ENCODE peak calls at places on chromosomes 6 and 20, in seven cellular contexts. T is sciatic nerve, Q is posterior cingulate gyrus, W is heart left ventricle, E is EL, D is fibroblast of the aortic adventitia, F is Caki2. G is an unnamed sample.

GRCh38 chr6:107179004-107179403 is 63.7 kb upstream of the BEND3 start:
- DNase-seq in T (no peak), Q (no peak), W (no peak), E (peak), D (peak), F (no peak), G (peak)

GRCh38 chr20:15446373-15446772 is 1109.0 kb upstream of the FLRT3 start:
- DNase-seq in T (no peak), Q (no peak), W (peak), E (no peak), D (no peak), F (no peak), G (no peak)

GRCh38 chr6:12909828-12910227 is 193.3 kb downstream of the PHACTR1 start:
- DNase-seq in T (no peak), Q (no peak), W (no peak), E (no peak), D (no peak), F (no peak), G (no peak)

GRCh38 chr6:77092971-77093370 is 370.3 kb downstream of the HTR1B start:
- DNase-seq in T (no peak), Q (no peak), W (no peak), E (peak), D (peak), F (no peak), G (no peak)

GRCh38 chr20:35353646-35354045 is 58.1 kb downstream of the UQCC1 start:
- DNase-seq in T (no peak), Q (no peak), W (no peak), E (no peak), D (no peak), F (no peak), G (no peak)

GRCh38 chr6:89956182-89956581 is 61.9 kb downstream of the GJA10 start:
- DNase-seq in T (no peak), Q (no peak), W (no peak), E (no peak), D (no peak), F (no peak), G (no peak)

GRCh38 chr6:123276439-123277045 is 280.5 kb downstream of the CLVS2 start:
- DNase-seq in T (no peak), Q (no peak), W (no peak), E (no peak), D (no peak), F (no peak), G (no peak)

GRCh38 chr6:113315879-113316278 is 541.3 kb upstream of the MARCKS start:
- DNase-seq in T (no peak), Q (no peak), W (no peak), E (no peak), D (peak), F (no peak), G (no peak)

GRCh38 chr6:21856096-21856825 is 262.7 kb downstream of the SOX4 start:
- DNase-seq in T (no peak), Q (no peak), W (no peak), E (peak), D (peak), F (no peak), G (no peak)

GRCh38 chr6:79586548-79586947 is 44.6 kb upstream of the SH3BGRL2 start:
- DNase-seq in T (no peak), Q (no peak), W (no peak), E (peak), D (peak), F (no peak), G (no peak)

GRCh38 chr20:1844723-1845523 is 50.3 kb upstream of the SIRPA start:
- DNase-seq in T (peak), Q (no peak), W (peak), E (peak), D (peak), F (no peak), G (no peak)

GRCh38 chr6:3330199-3330598 is 71.5 kb downstream of the PSMG4 start:
- DNase-seq in T (no peak), Q (no peak), W (no peak), E (no peak), D (no peak), F (no peak), G (peak)

GRCh38 chr6:91055959-91056358 is 469.1 kb upstream of the MAP3K7 start:
- DNase-seq in T (no peak), Q (no peak), W (no peak), E (no peak), D (no peak), F (no peak), G (no peak)

GRCh38 chr6:82785206-82785605 is 280.4 kb downstream of the UBE3D start:
- DNase-seq in T (no peak), Q (no peak), W (no peak), E (no peak), D (no peak), F (no peak), G (no peak)

GRCh38 chr20:55160022-55160421 is 684.6 kb downstream of the DOK5 start:
- DNase-seq in T (no peak), Q (no peak), W (no peak), E (no peak), D (no peak), F (peak), G (no peak)

GRCh38 chr6:117494283-117494682 is 11.8 kb downstream of the DCBLD1 start:
- DNase-seq in T (no peak), Q (no peak), W (no peak), E (no peak), D (no peak), F (no peak), G (no peak)

GRCh38 chr20:46243707-46244628 is 64.3 kb downstream of the CDH22 start:
- DNase-seq in T (no peak), Q (no peak), W (no peak), E (peak), D (peak), F (no peak), G (no peak)

GRCh38 chr6:7559651-7560385 is 18.3 kb downstream of the DSP start:
- DNase-seq in T (no peak), Q (no peak), W (no peak), E (no peak), D (no peak), F (no peak), G (no peak)

G was measured in WTC11.